ENCODE peak calls at places on chromosomes 11 and 22, in seven cellular contexts. F is NCI-H187; D is CD8-positive, alpha-beta T cell; H is NCI-H2081; J is activated T-cell treated with anti-CD3 and anti-CD28 coated beads, Interleukin-2, amount 50 U/mL, for 72 hours; P is fibroblast of mammary gland; A is EH. L is an unnamed sample.
A peak's percentile ranks its signal among the peaks of the same experiment; 100 is the strongest.

GRCh38 chr11:134360050-134360835 is 28.5 kb downstream of the GLB1L2 start:
- DNase-seq in F (peak; percentile 36), D (peak; percentile 44), H (no peak), J (peak; percentile 86), P (peak; percentile 55), A (peak; percentile 6), L (peak; percentile 10)

GRCh38 chr11:33207408-33207985 is 46.2 kb upstream of the CSTF3 start:
- DNase-seq in F (no peak), D (no peak), H (no peak), J (no peak), P (peak; percentile 20), A (peak; percentile 34), L (no peak)

GRCh38 chr22:41184679-41185078 is 20.4 kb upstream of the L3MBTL2 start:
- DNase-seq in F (no peak), D (no peak), H (no peak), J (no peak), P (no peak), A (no peak), L (no peak)

GRCh38 chr22:33923660-33924246 is 3.5 kb upstream of the LARGE1 start:
- DNase-seq in F (no peak), D (no peak), H (peak; percentile 21), J (peak; percentile 48), P (peak; percentile 75), A (peak; percentile 70), L (no peak)

GRCh38 chr11:9264381-9265210 is 554 bp downstream of the DENND5A start:
- DNase-seq in F (no peak), D (no peak), H (no peak), J (peak; percentile 58), P (peak; percentile 87), A (peak; percentile 78), L (peak; percentile 9)

GRCh38 chr11:16009021-16009420 is 347.3 kb downstream of the SOX6 start:
- DNase-seq in F (no peak), D (no peak), H (no peak), J (no peak), P (no peak), A (no peak), L (no peak)

GRCh38 chr22:39282642-39283311 is 36.6 kb downstream of the RPL3 start:
- DNase-seq in F (no peak), D (no peak), H (no peak), J (no peak), P (no peak), A (peak; percentile 32), L (no peak)

GRCh38 chr22:36835903-36836302 is 19.1 kb upstream of the PVALB start:
- DNase-seq in F (no peak), D (no peak), H (no peak), J (no peak), P (no peak), A (no peak), L (no peak)

GRCh38 chr11:8838248-8838647 is 72.7 kb upstream of the AKIP1 start:
- DNase-seq in F (no peak), D (no peak), H (no peak), J (no peak), P (peak; percentile 95), A (peak; percentile 97), L (no peak)

GRCh38 chr22:30314918-30315317 is 11.8 kb downstream of the TBC1D10A start:
- DNase-seq in F (no peak), D (no peak), H (no peak), J (peak; percentile 53), P (no peak), A (peak; percentile 34), L (no peak)

GRCh38 chr11:34332524-34332923 is 25.3 kb downstream of the ABTB2 start:
- DNase-seq in F (no peak), D (no peak), H (no peak), J (no peak), P (no peak), A (no peak), L (no peak)

GRCh38 chr22:20628081-20628939 is 120.9 kb downstream of the MED15 start:
- DNase-seq in F (no peak), D (no peak), H (no peak), J (no peak), P (no peak), A (no peak), L (no peak)

GRCh38 chr22:31973739-31974138 is 29.4 kb downstream of the YWHAH start:
- DNase-seq in F (no peak), D (no peak), H (no peak), J (no peak), P (no peak), A (no peak), L (no peak)

GRCh38 chr22:19915287-19915954 is 26.2 kb upstream of the COMT start:
- DNase-seq in F (no peak), D (no peak), H (no peak), J (no peak), P (no peak), A (no peak), L (no peak)

GRCh38 chr11:10930224-10930960 is 72.5 kb upstream of the ZBED5 start:
- DNase-seq in F (peak; percentile 51), D (no peak), H (no peak), J (peak; percentile 33), P (peak; percentile 42), A (peak; percentile 49), L (no peak)

GRCh38 chr11:94776351-94777321 is 8.5 kb downstream of the AMOTL1 start:
- DNase-seq in F (no peak), D (no peak), H (peak; percentile 72), J (no peak), P (peak; percentile 87), A (peak; percentile 76), L (no peak)

GRCh38 chr22:39153220-39153860 is 860 bp upstream of the CBX7 start:
- DNase-seq in F (no peak), D (no peak), H (no peak), J (no peak), P (no peak), A (no peak), L (no peak)

GRCh38 chr11:120597250-120597649 is 85.7 kb downstream of the GRIK4 start:
- DNase-seq in F (no peak), D (no peak), H (no peak), J (no peak), P (no peak), A (no peak), L (no peak)

GRCh38 chr11:30488304-30488998 is 97.7 kb downstream of the MPPED2 start:
- DNase-seq in F (peak; percentile 86), D (no peak), H (peak; percentile 63), J (no peak), P (no peak), A (peak; percentile 11), L (no peak)